ENCODE peak calls at places on chromosomes 1 and 21, in four cellular contexts. Z is HCT116, X is IMR-90, Q is mammary epithelial cell. C is an unnamed sample.

GRCh38 chr1:55692721-55693120 is 477.6 kb upstream of the USP24 start:
- DNase-seq in Z (no peak), X (no peak), Q (no peak), C (no peak)

GRCh38 chr1:229130028-229130668 is 140.8 kb upstream of the RAB4A start:
- DNase-seq in Z (no peak), X (no peak), Q (no peak), C (no peak)

GRCh38 chr1:115136106-115136505 is 46.8 kb upstream of the TSPAN2 start:
- DNase-seq in Z (no peak), X (no peak), Q (peak), C (no peak)

GRCh38 chr1:198529414-198529813 is 11.1 kb downstream of the ATP6V1G3 start:
- DNase-seq in Z (no peak), X (peak), Q (no peak), C (no peak)

GRCh38 chr1:96722161-96722908 is 751 bp downstream of the PTBP2 start:
- DNase-seq in Z (no peak), X (peak), Q (peak), C (peak)

GRCh38 chr1:228082975-228083870 is 715 bp downstream of the ARF1 start:
- DNase-seq in Z (no peak), X (peak), Q (no peak), C (peak)

GRCh38 chr1:108533351-108534083 is 26.4 kb upstream of the EEIG2 start:
- DNase-seq in Z (no peak), X (no peak), Q (peak), C (no peak)

GRCh38 chr1:12339861-12340557 is 110.2 kb downstream of the VPS13D start:
- DNase-seq in Z (no peak), X (no peak), Q (no peak), C (no peak)

GRCh38 chr21:44785620-44786344 is 15.8 kb downstream of the UBE2G2 start:
- DNase-seq in Z (no peak), X (peak), Q (no peak), C (no peak)

GRCh38 chr1:82517586-82517985 is 716.9 kb downstream of the ADGRL2 start:
- DNase-seq in Z (no peak), X (no peak), Q (no peak), C (peak)

GRCh38 chr21:15370576-15370975 is 305.8 kb upstream of the NRIP1 start:
- DNase-seq in Z (no peak), X (no peak), Q (no peak), C (no peak)

GRCh38 chr21:20570824-20571232 is 427.4 kb upstream of the NCAM2 start:
- DNase-seq in Z (no peak), X (no peak), Q (no peak), C (peak)

GRCh38 chr1:78369546-78369945 is 121.2 kb upstream of the PTGFR start:
- DNase-seq in Z (no peak), X (peak), Q (peak), C (no peak)

GRCh38 chr1:162984699-162985098 is 84.5 kb upstream of the RGS4 start:
- DNase-seq in Z (no peak), X (peak), Q (peak), C (no peak)

GRCh38 chr1:172394167-172394751 is 26.2 kb upstream of the C1orf105 start:
- DNase-seq in Z (no peak), X (peak), Q (peak), C (no peak)

GRCh38 chr21:27713159-27714109 is 746.5 kb upstream of the ADAMTS5 start:
- DNase-seq in Z (no peak), X (no peak), Q (no peak), C (no peak)

GRCh38 chr1:4654764-4655673 is 610 bp downstream of the AJAP1 start:
- DNase-seq in Z (no peak), X (no peak), Q (peak), C (peak)

GRCh38 chr1:57411262-57411661 is 12.6 kb downstream of the DAB1 start:
- DNase-seq in Z (no peak), X (peak), Q (peak), C (no peak)

GRCh38 chr1:86515597-86515996 is 31.3 kb upstream of the CLCA4 start:
- DNase-seq in Z (peak), X (no peak), Q (peak), C (peak)

GRCh38 chr1:78003882-78004718 is 639 bp upstream of the DNAJB4 start:
- DNase-seq in Z (peak), X (peak), Q (peak), C (peak)

GRCh38 chr1:40794915-40795715 is 11.5 kb downstream of the KCNQ4 start:
- DNase-seq in Z (no peak), X (no peak), Q (no peak), C (no peak)

GRCh38 chr1:25615563-25616079 is 970 bp upstream of the MAN1C1 start:
- DNase-seq in Z (no peak), X (no peak), Q (no peak), C (no peak)

GRCh38 chr1:30270468-30270867 is 452.9 kb downstream of the MATN1 start:
- DNase-seq in Z (no peak), X (no peak), Q (no peak), C (no peak)

GRCh38 chr21:44593598-44594405 is 1.5 kb upstream of the KRTAP10-6 start:
- DNase-seq in Z (no peak), X (peak), Q (no peak), C (no peak)

GRCh38 chr1:236124965-236125364 is 17.4 kb upstream of the GPR137B start:
- DNase-seq in Z (no peak), X (no peak), Q (no peak), C (no peak)

GRCh38 chr1:153655333-153655732 is 3.2 kb upstream of the SNAPIN start:
- DNase-seq in Z (no peak), X (no peak), Q (no peak), C (no peak)

GRCh38 chr1:39293375-39294070 is 89.0 kb downstream of the MACF1 start:
- DNase-seq in Z (no peak), X (peak), Q (no peak), C (peak)

GRCh38 chr1:95035536-95035935 is 37.2 kb downstream of the ALG14 start:
- DNase-seq in Z (peak), X (peak), Q (peak), C (no peak)

GRCh38 chr1:40171036-40171435 is 9.8 kb downstream of the RLF start:
- DNase-seq in Z (no peak), X (no peak), Q (no peak), C (no peak)

GRCh38 chr1:206935491-206936067 is 10.7 kb downstream of the PIGR start:
- DNase-seq in Z (no peak), X (peak), Q (no peak), C (peak)

GRCh38 chr1:227793948-227794812 is 21.3 kb upstream of the PRSS38 start:
- DNase-seq in Z (no peak), X (peak), Q (peak), C (peak)

GRCh38 chr1:155909894-155910293 is 1.3 kb downstream of the RIT1 start:
- DNase-seq in Z (no peak), X (peak), Q (peak), C (no peak)

GRCh38 chr1:151763990-151764389 is 694 bp upstream of the MRPL9 start:
- DNase-seq in Z (no peak), X (no peak), Q (no peak), C (no peak)

GRCh38 chr1:113195115-113195845 is 122.3 kb downstream of the LRIG2 start:
- DNase-seq in Z (no peak), X (no peak), Q (no peak), C (peak)

GRCh38 chr1:168135116-168135981 is 1.4 kb downstream of the GPR161 start:
- DNase-seq in Z (no peak), X (no peak), Q (peak), C (no peak)

GRCh38 chr1:102174259-102174863 is 177.6 kb upstream of the OLFM3 start:
- DNase-seq in Z (no peak), X (no peak), Q (peak), C (peak)

GRCh38 chr1:27634166-27634981 is 611 bp downstream of the FGR start:
- DNase-seq in Z (no peak), X (no peak), Q (no peak), C (peak)

GRCh38 chr1:51445346-51446090 is 73.5 kb downstream of the EPS15 start:
- DNase-seq in Z (no peak), X (peak), Q (no peak), C (no peak)

GRCh38 chr1:157137773-157138219 is 399 bp downstream of the ETV3 start:
- DNase-seq in Z (no peak), X (no peak), Q (no peak), C (peak)

DNA sequence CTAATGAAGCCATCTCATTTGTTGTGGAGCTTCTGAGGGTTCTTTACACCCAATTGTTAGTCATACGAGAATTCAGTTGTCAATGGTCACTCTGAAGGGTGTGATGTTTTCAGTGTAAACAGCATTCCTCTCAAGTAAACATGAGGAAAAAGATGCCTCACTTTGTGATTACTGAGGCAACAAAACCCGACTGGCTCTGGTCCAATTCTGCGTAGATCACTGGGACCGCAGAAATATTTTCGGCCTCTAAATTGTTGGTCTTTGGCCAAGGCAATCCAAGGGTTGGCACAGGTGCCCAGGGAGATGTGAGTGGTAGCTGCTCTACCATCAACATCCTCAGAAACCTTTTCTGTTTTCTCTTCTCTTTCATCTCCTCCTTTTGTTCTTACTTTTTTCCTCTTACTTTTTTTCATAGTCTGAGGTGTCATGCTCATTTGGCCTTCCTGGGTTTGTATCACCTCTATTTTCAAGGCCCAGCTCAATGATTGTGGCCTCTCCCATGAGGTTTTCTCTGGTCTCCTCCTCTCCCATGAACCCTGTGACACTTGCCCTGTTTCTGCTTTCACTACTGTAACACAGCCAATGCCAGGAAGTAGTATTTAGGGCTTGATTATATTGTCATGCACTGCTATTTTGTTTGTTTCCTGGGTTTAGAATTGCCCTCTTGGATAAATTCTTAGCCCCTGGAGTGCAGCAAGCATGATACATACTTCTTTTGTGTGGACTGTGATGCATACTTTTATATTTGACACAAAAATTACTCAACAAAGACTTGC is 221.9 kb downstream of the TNR start:
- DNase-seq in Z (no peak), X (no peak), Q (no peak), C (no peak)
- H3K9ac ChIP-seq in Z (no peak), X (no peak), Q (no peak), C (no peak)

GRCh38 chr1:185670187-185670627 is 64.0 kb upstream of the HMCN1 start:
- DNase-seq in Z (no peak), X (peak), Q (peak), C (peak)
- TF ChIP-seq CTCF in Z (peak), X (peak), Q (peak), C (peak)

DNA sequence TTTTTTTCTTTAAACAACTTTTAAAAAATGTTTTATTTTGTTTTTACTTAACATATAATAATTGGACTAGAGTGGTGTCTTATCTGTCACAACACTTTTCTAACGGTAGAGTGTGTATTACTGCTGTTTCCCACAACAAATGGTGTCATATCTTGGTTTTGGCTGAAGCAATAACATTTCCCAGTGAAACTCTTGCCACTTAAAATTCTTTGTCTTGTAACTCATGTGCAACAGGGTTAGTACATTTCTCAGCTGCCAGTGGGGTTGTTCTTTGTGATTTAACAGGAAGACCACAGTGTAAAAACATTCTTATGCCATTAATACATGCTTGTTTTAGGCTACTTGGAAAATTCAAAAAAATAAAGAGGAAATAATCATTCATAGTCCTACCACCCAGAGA is 43.5 kb downstream of the ALPL start:
- DNase-seq in Z (no peak), X (peak), Q (peak), C (no peak)
- H3K27ac ChIP-seq in Z (no peak), X (peak), Q (no peak), C (no peak)

GRCh38 chr1:36729289-36729688 is 246.6 kb upstream of the CSF3R start:
- DNase-seq in Z (no peak), X (no peak), Q (no peak), C (no peak)
- H3K9ac ChIP-seq in Z (no peak), X (no peak), Q (no peak), C (no peak)

GRCh38 chr1:232414100-232414499 is 215.8 kb downstream of the SIPA1L2 start:
- DNase-seq in Z (no peak), X (no peak), Q (no peak), C (no peak)
- TF ChIP-seq CTCF in Z (no peak), X (no peak), Q (no peak), C (no peak)